ENCODE peak calls at places on chromosomes 1 and 21, in seven cellular contexts. One of them, this sample, is unnamed.

GRCh38 chr1:28062806-28063205 is 25.6 kb downstream of the EYA3 start:
- DNase-seq in A549: no peak
- DNase-seq in adrenal gland: peak
- DNase-seq in HepG2: no peak
- DNase-seq in tibial nerve: no peak
- DNase-seq in right lobe of liver: no peak
- DNase-seq in ovary: no peak
- DNase-seq in this sample: no peak

GRCh38 chr1:52825868-52826267 is 16.7 kb upstream of the ZYG11A start:
- DNase-seq in A549: no peak
- DNase-seq in adrenal gland: no peak
- DNase-seq in HepG2: no peak
- DNase-seq in tibial nerve: no peak
- DNase-seq in right lobe of liver: no peak
- DNase-seq in ovary: no peak
- DNase-seq in this sample: no peak

GRCh38 chr1:55974714-55975441 is 604.5 kb downstream of the PLPP3 start:
- DNase-seq in A549: no peak
- DNase-seq in adrenal gland: no peak
- DNase-seq in HepG2: no peak
- DNase-seq in tibial nerve: no peak
- DNase-seq in right lobe of liver: no peak
- DNase-seq in ovary: no peak
- DNase-seq in this sample: no peak

GRCh38 chr21:41926068-41926806 is 27.6 kb downstream of the C2CD2 start:
- DNase-seq in A549: no peak
- DNase-seq in adrenal gland: no peak
- DNase-seq in HepG2: peak
- DNase-seq in tibial nerve: no peak
- DNase-seq in right lobe of liver: no peak
- DNase-seq in ovary: no peak
- DNase-seq in this sample: no peak

GRCh38 chr1:116902027-116902426 is 7.7 kb upstream of the PTGFRN start:
- DNase-seq in A549: no peak
- DNase-seq in adrenal gland: no peak
- DNase-seq in HepG2: no peak
- DNase-seq in tibial nerve: no peak
- DNase-seq in right lobe of liver: no peak
- DNase-seq in ovary: no peak
- DNase-seq in this sample: no peak

GRCh38 chr21:38498057-38498833 is at the start of gene ERG:
- DNase-seq in A549: no peak
- DNase-seq in adrenal gland: no peak
- DNase-seq in HepG2: no peak
- DNase-seq in tibial nerve: no peak
- DNase-seq in right lobe of liver: peak
- DNase-seq in ovary: no peak
- DNase-seq in this sample: no peak

GRCh38 chr1:211148371-211148770 is 14.4 kb upstream of the KCNH1 start:
- DNase-seq in A549: no peak
- DNase-seq in adrenal gland: no peak
- DNase-seq in HepG2: no peak
- DNase-seq in tibial nerve: no peak
- DNase-seq in right lobe of liver: no peak
- DNase-seq in ovary: no peak
- DNase-seq in this sample: no peak

GRCh38 chr1:182357913-182358312 is 33.7 kb downstream of the GLUL start:
- DNase-seq in A549: no peak
- DNase-seq in adrenal gland: no peak
- DNase-seq in HepG2: no peak
- DNase-seq in tibial nerve: no peak
- DNase-seq in right lobe of liver: no peak
- DNase-seq in ovary: no peak
- DNase-seq in this sample: no peak

GRCh38 chr1:19465123-19465522 is 20.2 kb downstream of the CAPZB start:
- DNase-seq in A549: no peak
- DNase-seq in adrenal gland: peak
- DNase-seq in HepG2: no peak
- DNase-seq in tibial nerve: no peak
- DNase-seq in right lobe of liver: no peak
- DNase-seq in ovary: no peak
- DNase-seq in this sample: no peak

GRCh38 chr1:3981261-3981660 is 81.2 kb upstream of the C1orf174 start:
- DNase-seq in A549: no peak
- DNase-seq in adrenal gland: no peak
- DNase-seq in HepG2: no peak
- DNase-seq in tibial nerve: no peak
- DNase-seq in right lobe of liver: no peak
- DNase-seq in ovary: no peak
- DNase-seq in this sample: no peak

GRCh38 chr1:161052899-161053298 is 7.1 kb upstream of the USF1 start:
- DNase-seq in A549: no peak
- DNase-seq in adrenal gland: no peak
- DNase-seq in HepG2: no peak
- DNase-seq in tibial nerve: no peak
- DNase-seq in right lobe of liver: no peak
- DNase-seq in ovary: no peak
- DNase-seq in this sample: no peak

GRCh38 chr1:205570796-205571537 is 60.8 kb downstream of the ELK4 start:
- DNase-seq in A549: no peak
- DNase-seq in adrenal gland: no peak
- DNase-seq in HepG2: no peak
- DNase-seq in tibial nerve: no peak
- DNase-seq in right lobe of liver: no peak
- DNase-seq in ovary: no peak
- DNase-seq in this sample: no peak

GRCh38 chr1:33005812-33006465 is 30.7 kb downstream of the AK2 start:
- DNase-seq in A549: no peak
- DNase-seq in adrenal gland: no peak
- DNase-seq in HepG2: no peak
- DNase-seq in tibial nerve: no peak
- DNase-seq in right lobe of liver: no peak
- DNase-seq in ovary: no peak
- DNase-seq in this sample: no peak

DNA sequence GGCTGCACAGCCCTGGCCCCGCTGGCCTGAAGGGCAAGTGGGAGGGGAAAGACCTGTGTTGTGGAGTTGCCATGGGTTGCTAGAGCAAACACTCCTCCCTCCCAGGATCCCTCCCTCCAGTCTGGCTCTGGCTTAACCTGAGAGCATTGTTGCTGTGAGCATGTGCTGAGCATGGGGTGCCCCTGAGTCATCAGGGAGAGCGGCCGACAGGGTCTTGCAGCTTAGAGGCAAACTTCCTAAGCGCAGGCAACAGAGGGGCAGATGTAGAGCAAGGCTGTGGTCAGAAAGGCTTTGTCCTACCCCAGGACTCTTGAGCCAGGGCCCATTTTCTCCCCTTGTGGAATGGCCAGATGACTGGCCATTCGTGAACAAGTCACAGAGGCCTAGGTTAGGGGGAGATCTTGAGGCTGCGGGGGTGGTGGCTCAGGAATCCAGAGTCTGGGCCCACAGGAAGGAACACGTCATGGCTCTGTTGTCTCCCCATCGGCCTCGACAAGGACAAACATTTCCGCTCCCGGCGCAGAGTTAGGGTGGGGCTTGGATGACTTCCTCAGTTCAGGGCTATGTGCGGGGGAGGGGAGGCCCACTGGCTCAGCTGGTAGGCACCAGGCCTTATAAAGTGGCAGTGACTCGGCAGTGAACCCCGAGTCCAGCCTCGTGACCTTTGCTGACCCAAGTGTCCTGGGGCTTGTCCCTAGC is 362 bp upstream of the DYNLT4 start:
- DNase-seq in A549: peak
- DNase-seq in adrenal gland: peak
- DNase-seq in HepG2: peak
- DNase-seq in tibial nerve: peak
- DNase-seq in right lobe of liver: peak
- DNase-seq in ovary: peak
- DNase-seq in this sample: peak
- TF ChIP-seq POLR2A in A549: no peak
- TF ChIP-seq POLR2A in adrenal gland: no peak
- TF ChIP-seq POLR2A in HepG2: peak
- TF ChIP-seq POLR2A in tibial nerve: no peak
- TF ChIP-seq POLR2A in right lobe of liver: no peak
- TF ChIP-seq POLR2A in ovary: peak
- TF ChIP-seq POLR2A in this sample: peak

GRCh38 chr1:31644560-31645273 is at the start of gene PEF1:
- DNase-seq in A549: peak
- DNase-seq in adrenal gland: peak
- DNase-seq in HepG2: peak
- DNase-seq in tibial nerve: peak
- DNase-seq in right lobe of liver: peak
- DNase-seq in ovary: peak
- DNase-seq in this sample: peak
- TF ChIP-seq POLR2A in A549: peak
- TF ChIP-seq POLR2A in adrenal gland: peak
- TF ChIP-seq POLR2A in HepG2: peak
- TF ChIP-seq POLR2A in tibial nerve: no peak
- TF ChIP-seq POLR2A in right lobe of liver: peak
- TF ChIP-seq POLR2A in ovary: peak
- TF ChIP-seq POLR2A in this sample: peak

DNA sequence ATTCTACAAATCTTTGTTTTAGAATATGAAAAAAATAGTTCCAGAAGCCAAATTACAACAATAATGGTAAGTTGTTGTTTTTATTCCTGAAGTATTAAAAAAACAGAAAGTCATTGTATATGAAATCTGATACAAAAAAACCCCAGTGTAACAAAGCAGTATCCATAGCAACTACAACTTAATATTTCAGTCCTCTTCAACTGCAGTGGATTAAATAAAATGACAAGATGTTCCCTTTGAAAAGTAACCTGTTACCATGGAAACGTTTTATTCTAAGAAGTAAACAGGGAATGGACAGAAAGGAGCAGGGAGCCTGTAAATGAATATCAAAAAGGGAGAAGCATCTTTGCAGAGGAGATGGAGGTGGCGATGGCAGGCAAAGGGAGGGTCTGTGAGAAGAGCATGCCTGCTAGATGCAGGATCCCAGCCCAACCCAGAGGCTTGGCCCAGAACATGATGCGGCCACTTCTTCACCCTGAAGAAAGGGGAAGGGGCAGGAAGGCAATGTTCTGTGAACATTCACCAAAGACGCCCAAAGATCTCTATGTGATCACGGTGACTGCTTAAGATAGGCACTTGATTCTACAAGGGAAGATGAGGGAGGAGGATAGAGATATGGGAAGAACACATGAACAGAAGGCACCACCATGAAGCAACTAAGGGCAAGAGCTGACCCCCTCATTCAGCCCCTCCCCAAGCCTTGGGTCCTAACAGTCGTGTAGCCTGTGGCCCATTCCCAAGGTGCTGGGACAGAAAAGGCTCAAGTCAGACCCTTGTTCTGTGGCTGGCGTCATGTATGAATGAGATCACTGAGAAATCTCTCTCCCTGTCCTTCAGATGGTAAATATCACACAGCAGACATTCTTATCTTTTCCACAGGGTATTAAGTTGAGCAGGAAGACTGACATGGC is 199.9 kb downstream of the SLC45A1 start:
- DNase-seq in A549: no peak
- DNase-seq in adrenal gland: no peak
- DNase-seq in HepG2: no peak
- DNase-seq in tibial nerve: no peak
- DNase-seq in right lobe of liver: no peak
- DNase-seq in ovary: no peak
- DNase-seq in this sample: no peak
- TF ChIP-seq POLR2A in A549: no peak
- TF ChIP-seq POLR2A in adrenal gland: no peak
- TF ChIP-seq POLR2A in HepG2: no peak
- TF ChIP-seq POLR2A in tibial nerve: no peak
- TF ChIP-seq POLR2A in right lobe of liver: no peak
- TF ChIP-seq POLR2A in ovary: no peak
- TF ChIP-seq POLR2A in this sample: no peak

GRCh38 chr1:218284917-218285635 is at the start of gene RRP15:
- DNase-seq in A549: peak
- DNase-seq in adrenal gland: peak
- DNase-seq in HepG2: peak
- DNase-seq in tibial nerve: peak
- DNase-seq in right lobe of liver: peak
- DNase-seq in ovary: peak
- DNase-seq in this sample: peak
- TF ChIP-seq POLR2A in A549: peak
- TF ChIP-seq POLR2A in adrenal gland: peak
- TF ChIP-seq POLR2A in HepG2: peak
- TF ChIP-seq POLR2A in tibial nerve: peak
- TF ChIP-seq POLR2A in right lobe of liver: peak
- TF ChIP-seq POLR2A in ovary: no peak
- TF ChIP-seq POLR2A in this sample: peak

DNA sequence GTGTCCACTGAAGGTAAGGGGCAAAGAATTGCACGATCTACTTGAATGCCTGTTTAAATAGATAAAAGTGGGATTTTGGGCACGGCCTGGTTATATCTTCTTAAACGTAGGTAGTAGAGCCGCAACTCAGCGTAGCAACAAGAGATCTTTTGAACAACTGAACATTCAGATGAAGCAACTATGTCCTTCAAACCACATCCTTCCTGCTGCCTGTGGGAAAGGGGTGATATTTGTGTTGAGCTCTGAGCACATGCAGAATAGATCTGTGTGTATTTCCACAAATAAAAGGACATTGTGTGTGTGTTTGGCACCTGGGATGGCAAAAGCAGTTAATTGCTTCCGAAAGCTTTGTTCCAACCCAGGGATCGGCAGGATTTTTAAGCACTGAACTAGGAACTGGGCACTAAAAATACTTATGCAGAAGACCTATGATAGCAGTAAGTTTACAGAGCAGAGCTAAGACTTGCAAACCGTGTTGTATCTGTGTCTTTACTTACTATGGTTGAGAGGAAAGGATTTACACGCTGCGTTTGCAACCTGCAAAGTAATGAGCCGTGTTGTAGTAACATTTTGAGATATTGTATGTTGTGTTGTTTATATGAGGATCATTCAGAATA is 333.4 kb downstream of the CHRM3 start:
- DNase-seq in A549: no peak
- DNase-seq in adrenal gland: no peak
- DNase-seq in HepG2: no peak
- DNase-seq in tibial nerve: no peak
- DNase-seq in right lobe of liver: no peak
- DNase-seq in ovary: no peak
- DNase-seq in this sample: no peak
- TF ChIP-seq POLR2A in A549: no peak
- TF ChIP-seq POLR2A in adrenal gland: no peak
- TF ChIP-seq POLR2A in HepG2: no peak
- TF ChIP-seq POLR2A in tibial nerve: no peak
- TF ChIP-seq POLR2A in right lobe of liver: no peak
- TF ChIP-seq POLR2A in ovary: no peak
- TF ChIP-seq POLR2A in this sample: no peak

DNA sequence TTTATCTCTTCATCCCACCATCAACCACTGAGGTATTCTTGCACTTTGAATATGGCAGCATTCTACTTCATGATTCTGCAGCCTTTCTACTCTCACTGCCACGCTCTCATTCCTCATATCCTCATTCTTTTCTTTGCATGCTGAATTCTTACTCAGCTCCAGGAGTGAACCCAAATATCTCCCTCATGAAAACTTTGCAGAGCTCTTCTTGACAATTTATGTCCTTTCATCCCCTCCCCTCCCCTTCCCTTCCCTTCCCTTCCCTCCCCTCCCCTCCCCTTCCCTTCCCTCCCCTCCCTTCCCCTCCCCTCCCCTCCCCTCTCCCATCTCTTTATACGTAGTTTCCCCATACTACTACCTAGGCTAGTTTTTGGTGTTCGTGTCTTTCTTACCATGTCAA is 363.9 kb downstream of the RYR2 start:
- DNase-seq in A549: no peak
- DNase-seq in adrenal gland: no peak
- DNase-seq in HepG2: no peak
- DNase-seq in tibial nerve: no peak
- DNase-seq in right lobe of liver: no peak
- DNase-seq in ovary: no peak
- DNase-seq in this sample: no peak
- TF ChIP-seq POLR2A in A549: no peak
- TF ChIP-seq POLR2A in adrenal gland: no peak
- TF ChIP-seq POLR2A in HepG2: no peak
- TF ChIP-seq POLR2A in tibial nerve: no peak
- TF ChIP-seq POLR2A in right lobe of liver: no peak
- TF ChIP-seq POLR2A in ovary: no peak
- TF ChIP-seq POLR2A in this sample: no peak

This sample was measured in H54.